ENCODE peak calls at places on chromosomes 11 and 22, in ten cellular contexts. B is ACHN; S is stimulated activated CD4-positive, alpha-beta T cell treated with anti-CD3 and anti-CD28 coated beads, Interleukin-12 subunit alpha, Interleukin-12 subunit beta, amount 100 ng/mL, for 24 hours; A is ovary; V is stomach; J is fibroblast of lung; F is cardiac muscle cell; L is neuronal stem cell; Y is activated effector memory CD4-positive, alpha-beta T cell treated with anti-CD3 and anti-CD28 coated beads, Interleukin-2, amount 50 U/mL, for 16 hours; N is ELF-1. D is an unnamed sample.
A peak's percentile ranks its signal among the peaks of the same experiment; 100 is the strongest.

GRCh38 chr11:70107756-70108155 is 29.6 kb downstream of the ANO1 start:
- DNase-seq in B (no peak), S (no peak), A (no peak), V (no peak), J (no peak), F (no peak), L (no peak), Y (no peak), N (no peak), D (no peak)

GRCh38 chr11:128715691-128716153 is 21.9 kb downstream of the FLI1 start:
- DNase-seq in B (no peak), S (no peak), A (no peak), V (no peak), J (peak; percentile 92), F (no peak), L (no peak), Y (no peak), N (no peak), D (peak; percentile 40)

GRCh38 chr22:31891366-31892079 is 52.8 kb upstream of the YWHAH start:
- DNase-seq in B (no peak), S (no peak), A (no peak), V (no peak), J (peak; percentile 82), F (no peak), L (no peak), Y (no peak), N (no peak), D (peak; percentile 18)

GRCh38 chr22:19998232-19998951 is 18.2 kb downstream of the ARVCF start:
- DNase-seq in B (no peak), S (no peak), A (peak; percentile 15), V (no peak), J (no peak), F (peak; percentile 21), L (no peak), Y (no peak), N (no peak), D (no peak)

GRCh38 chr11:76030973-76031590 is 175.2 kb downstream of the WNT11 start:
- DNase-seq in B (no peak), S (no peak), A (no peak), V (no peak), J (peak; percentile 29), F (no peak), L (no peak), Y (no peak), N (no peak), D (no peak)

GRCh38 chr11:12893787-12894672 is 115.1 kb upstream of the RASSF10 start:
- DNase-seq in B (peak; percentile 67), S (no peak), A (peak; percentile 74), V (peak; percentile 69), J (peak; percentile 75), F (peak; percentile 63), L (peak; percentile 59), Y (peak; percentile 78), N (peak; percentile 83), D (peak; percentile 52)

GRCh38 chr11:70762810-70763209 is 364.5 kb downstream of the CTTN start:
- DNase-seq in B (no peak), S (no peak), A (no peak), V (no peak), J (no peak), F (no peak), L (no peak), Y (no peak), N (no peak), D (no peak)

GRCh38 chr11:73321342-73322110 is 13.4 kb downstream of the ARHGEF17 start:
- DNase-seq in B (no peak), S (no peak), A (peak; percentile 81), V (no peak), J (peak; percentile 77), F (peak; percentile 61), L (no peak), Y (no peak), N (no peak), D (peak; percentile 84)

GRCh38 chr11:35994421-35994820 is 50.6 kb downstream of the LDLRAD3 start:
- DNase-seq in B (no peak), S (no peak), A (no peak), V (no peak), J (no peak), F (no peak), L (no peak), Y (no peak), N (no peak), D (no peak)

GRCh38 chr22:39021552-39022250 is 774 bp downstream of the APOBEC3D start:
- DNase-seq in B (no peak), S (no peak), A (no peak), V (no peak), J (no peak), F (no peak), L (no peak), Y (no peak), N (no peak), D (no peak)

GRCh38 chr11:94315664-94316063 is 11.3 kb downstream of the IZUMO1R start:
- DNase-seq in B (no peak), S (no peak), A (no peak), V (no peak), J (peak; percentile 58), F (peak; percentile 32), L (no peak), Y (no peak), N (peak; percentile 26), D (peak; percentile 36)

GRCh38 chr22:39908737-39909136 is 7.9 kb downstream of the GRAP2 start:
- DNase-seq in B (no peak), S (no peak), A (no peak), V (no peak), J (peak; percentile 17), F (no peak), L (no peak), Y (peak; percentile 79), N (no peak), D (peak; percentile 8)

GRCh38 chr11:15199693-15200092 is 85.0 kb downstream of the INSC start:
- DNase-seq in B (peak; percentile 64), S (no peak), A (no peak), V (peak; percentile 52), J (peak; percentile 68), F (no peak), L (no peak), Y (no peak), N (no peak), D (peak; percentile 71)

GRCh38 chr22:22406445-22406844 is 102.1 kb downstream of the ZNF280B start:
- DNase-seq in B (no peak), S (no peak), A (no peak), V (no peak), J (no peak), F (no peak), L (no peak), Y (no peak), N (no peak), D (no peak)

GRCh38 chr11:117612111-117612510 is 184.9 kb downstream of the DSCAML1 start:
- DNase-seq in B (no peak), S (no peak), A (no peak), V (no peak), J (no peak), F (no peak), L (no peak), Y (peak; percentile 2), N (no peak), D (no peak)

GRCh38 chr11:69636512-69636866 is 4.5 kb upstream of the CCND1 start:
- DNase-seq in B (no peak), S (no peak), A (peak; percentile 59), V (peak; percentile 62), J (peak; percentile 91), F (peak; percentile 90), L (peak; percentile 76), Y (no peak), N (peak; percentile 94), D (peak; percentile 90)

GRCh38 chr22:32697331-32697995 is 104.0 kb upstream of the TIMP3 start:
- DNase-seq in B (no peak), S (no peak), A (no peak), V (no peak), J (no peak), F (no peak), L (no peak), Y (no peak), N (no peak), D (no peak)

GRCh38 chr11:15885913-15886698 is 470.2 kb downstream of the SOX6 start:
- DNase-seq in B (no peak), S (no peak), A (no peak), V (no peak), J (no peak), F (no peak), L (no peak), Y (no peak), N (no peak), D (no peak)

GRCh38 chr22:50190182-50190951 is 4.7 kb downstream of the TRABD start:
- DNase-seq in B (peak; percentile 78), S (peak; percentile 55), A (peak; percentile 68), V (peak; percentile 88), J (peak; percentile 55), F (peak; percentile 43), L (no peak), Y (peak; percentile 91), N (peak; percentile 88), D (no peak)

GRCh38 chr22:33361581-33361980 is 303.4 kb upstream of the SYN3 start:
- DNase-seq in B (peak; percentile 45), S (no peak), A (no peak), V (no peak), J (peak; percentile 25), F (no peak), L (no peak), Y (no peak), N (no peak), D (peak; percentile 39)

GRCh38 chr11:27933992-27934829 is 173.7 kb downstream of the KIF18A start:
- DNase-seq in B (peak; percentile 98), S (no peak), A (no peak), V (no peak), J (peak; percentile 100), F (no peak), L (no peak), Y (no peak), N (peak; percentile 26), D (peak; percentile 99)

GRCh38 chr11:12008790-12009616 is 577 bp upstream of the DKK3 start:
- DNase-seq in B (peak; percentile 76), S (no peak), A (peak; percentile 50), V (peak; percentile 47), J (peak; percentile 64), F (peak; percentile 89), L (peak; percentile 63), Y (no peak), N (peak; percentile 68), D (peak; percentile 46)

GRCh38 chr22:21942407-21942895 is 10.2 kb downstream of the PPM1F start:
- DNase-seq in B (peak; percentile 55), S (no peak), A (peak; percentile 55), V (peak; percentile 38), J (peak; percentile 91), F (no peak), L (no peak), Y (peak; percentile 66), N (no peak), D (peak; percentile 88)

GRCh38 chr11:103682318-103683184 is 353.9 kb upstream of the DDI1 start:
- DNase-seq in B (peak; percentile 50), S (peak; percentile 2), A (peak; percentile 65), V (peak; percentile 46), J (peak; percentile 68), F (peak; percentile 81), L (peak; percentile 70), Y (peak; percentile 65), N (peak; percentile 87), D (peak; percentile 75)

GRCh38 chr22:39719559-39720450 is 149.3 kb downstream of the CACNA1I start:
- DNase-seq in B (no peak), S (no peak), A (no peak), V (no peak), J (no peak), F (no peak), L (no peak), Y (peak; percentile 45), N (no peak), D (no peak)

GRCh38 chr11:110971110-110971509 is 258.9 kb upstream of the ARHGAP20 start:
- DNase-seq in B (peak; percentile 23), S (no peak), A (no peak), V (no peak), J (peak; percentile 97), F (no peak), L (no peak), Y (no peak), N (no peak), D (peak; percentile 69)

GRCh38 chr22:30239421-30240405 is 6.8 kb downstream of the LIF start:
- DNase-seq in B (no peak), S (no peak), A (no peak), V (no peak), J (no peak), F (no peak), L (no peak), Y (no peak), N (no peak), D (peak; percentile 76)

GRCh38 chr22:23013612-23014011 is 56.7 kb upstream of the GNAZ start:
- DNase-seq in B (no peak), S (no peak), A (no peak), V (no peak), J (no peak), F (no peak), L (no peak), Y (no peak), N (no peak), D (no peak)

D was measured in IMR-90.